ENCODE peak calls at places on chromosomes 11 and 22, in six cellular contexts. B is H1, N is K562, X is HCT116, Z is HepG2, U is GM12878. H is an unnamed sample.

GRCh38 chr11:122882189-122882808 is at the start of gene JHY:
- DNase-seq in B (no peak), X (no peak), N (no peak), Z (no peak), U (no peak), H (no peak)

GRCh38 chr11:92580931-92581330 is 356.3 kb downstream of the FAT3 start:
- DNase-seq in X (no peak), B (no peak), U (no peak), Z (no peak), N (no peak), H (no peak)

GRCh38 chr11:45161252-45162063 is 15.0 kb downstream of the PRDM11 start:
- DNase-seq in X (no peak), N (no peak), U (no peak), Z (no peak), B (no peak), H (no peak)

GRCh38 chr22:41801886-41802285 is 1.4 kb downstream of the CCDC134 start:
- DNase-seq in U (no peak), X (no peak), Z (no peak), B (no peak), N (no peak), H (no peak)

GRCh38 chr11:28447226-28447625 is 339.0 kb downstream of the METTL15 start:
- DNase-seq in X (no peak), N (no peak), B (no peak), Z (peak), U (no peak), H (no peak)

GRCh38 chr11:17423533-17424310 is 35.3 kb upstream of the KCNJ11 start:
- DNase-seq in X (no peak), U (no peak), B (no peak), N (no peak), Z (peak), H (no peak)

GRCh38 chr11:118304227-118304808 is at the start of gene CD3E:
- DNase-seq in X (no peak), U (no peak), N (no peak), Z (no peak), B (no peak), H (no peak)

GRCh38 chr11:14417975-14418374 is 59.0 kb upstream of the RRAS2 start:
- DNase-seq in Z (no peak), U (no peak), B (no peak), X (no peak), N (no peak), H (no peak)

GRCh38 chr22:39234157-39234793 is 10.5 kb downstream of the PDGFB start:
- DNase-seq in Z (no peak), X (no peak), U (no peak), N (no peak), B (peak), H (no peak)

GRCh38 chr11:7696424-7696823 is 9.9 kb downstream of the OVCH2 start:
- DNase-seq in Z (no peak), N (no peak), U (no peak), B (no peak), X (no peak), H (no peak)

GRCh38 chr11:125090816-125091215 is 20.6 kb downstream of the TMEM218 start:
- DNase-seq in Z (no peak), B (no peak), N (no peak), X (no peak), U (no peak), H (no peak)

GRCh38 chr11:69114811-69115523 is 40.8 kb upstream of the SMIM38 start:
- DNase-seq in U (no peak), Z (no peak), B (no peak), X (no peak), N (no peak), H (no peak)

GRCh38 chr22:28198692-28199091 is 279.6 kb upstream of the PITPNB start:
- DNase-seq in N (no peak), B (no peak), X (no peak), Z (no peak), U (no peak), H (no peak)

GRCh38 chr22:32578752-32579151 is 104.1 kb downstream of the FBXO7 start:
- DNase-seq in B (no peak), Z (no peak), X (no peak), N (no peak), U (no peak), H (no peak)
- TF ChIP-seq YY1 in B (no peak), Z (no peak), X (no peak), N (no peak), U (no peak), H (no peak)

GRCh38 chr22:29617922-29618629 is 14.6 kb downstream of the NF2 start:
- DNase-seq in U (no peak), B (no peak), Z (no peak), N (no peak), X (peak), H (no peak)
- TF ChIP-seq ZNF274 in U (no peak), B (no peak), Z (no peak), N (no peak), X (no peak), H (no peak)

GRCh38 chr11:74575999-74576398 is 16.4 kb upstream of the POLD3 start:
- DNase-seq in B (no peak), X (no peak), U (no peak), N (no peak), Z (no peak), H (no peak)

GRCh38 chr11:74574563-74574962 is 17.8 kb upstream of the POLD3 start:
- DNase-seq in X (no peak), B (no peak), U (no peak), Z (no peak), N (no peak), H (no peak)

GRCh38 chr11:74581954-74582547 is 10.3 kb upstream of the POLD3 start:
- DNase-seq in B (no peak), X (no peak), Z (no peak), N (no peak), U (no peak), H (no peak)

GRCh38 chr11:74579577-74580270 is 12.7 kb upstream of the POLD3 start:
- DNase-seq in B (no peak), X (no peak), U (no peak), Z (no peak), N (no peak), H (no peak)

GRCh38 chr11:74577624-74578396 is 14.6 kb upstream of the POLD3 start:
- DNase-seq in N (no peak), Z (no peak), U (no peak), X (no peak), B (no peak), H (no peak)
- H3K9ac ChIP-seq in N (no peak), Z (no peak), U (no peak), X (no peak), B (no peak), H (no peak)

DNA sequence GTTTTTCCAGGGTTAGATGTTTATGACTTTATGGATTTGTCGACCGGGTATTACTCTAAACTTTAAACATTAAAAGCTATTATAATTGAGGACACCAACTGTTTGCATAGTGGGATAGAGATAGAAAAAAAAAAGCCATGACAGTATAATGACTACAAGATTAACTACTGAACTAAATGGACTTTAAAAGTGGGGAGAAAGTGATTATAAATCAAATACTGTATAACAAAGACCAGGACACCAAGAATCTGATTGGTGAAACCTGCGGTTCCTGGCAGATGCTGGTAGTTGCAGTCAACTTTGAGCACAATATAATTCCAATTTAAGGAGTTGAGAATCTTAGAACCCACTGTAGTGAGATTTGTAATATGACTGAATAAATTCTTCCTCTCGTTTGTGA is 2.5 kb downstream of the CRKL start:
- DNase-seq in X (no peak), B (no peak), N (peak), Z (no peak), U (no peak), H (no peak)
- TF ChIP-seq YY1 in X (no peak), B (no peak), N (no peak), Z (no peak), U (no peak), H (no peak)

GRCh38 chr11:121063728-121064127 is 37.3 kb upstream of the TECTA start:
- DNase-seq in Z (peak), X (no peak), U (no peak), N (peak), B (no peak), H (no peak)
- TF ChIP-seq ZNF274 in Z (no peak), X (no peak), U (no peak), N (no peak), B (no peak), H (no peak)

DNA sequence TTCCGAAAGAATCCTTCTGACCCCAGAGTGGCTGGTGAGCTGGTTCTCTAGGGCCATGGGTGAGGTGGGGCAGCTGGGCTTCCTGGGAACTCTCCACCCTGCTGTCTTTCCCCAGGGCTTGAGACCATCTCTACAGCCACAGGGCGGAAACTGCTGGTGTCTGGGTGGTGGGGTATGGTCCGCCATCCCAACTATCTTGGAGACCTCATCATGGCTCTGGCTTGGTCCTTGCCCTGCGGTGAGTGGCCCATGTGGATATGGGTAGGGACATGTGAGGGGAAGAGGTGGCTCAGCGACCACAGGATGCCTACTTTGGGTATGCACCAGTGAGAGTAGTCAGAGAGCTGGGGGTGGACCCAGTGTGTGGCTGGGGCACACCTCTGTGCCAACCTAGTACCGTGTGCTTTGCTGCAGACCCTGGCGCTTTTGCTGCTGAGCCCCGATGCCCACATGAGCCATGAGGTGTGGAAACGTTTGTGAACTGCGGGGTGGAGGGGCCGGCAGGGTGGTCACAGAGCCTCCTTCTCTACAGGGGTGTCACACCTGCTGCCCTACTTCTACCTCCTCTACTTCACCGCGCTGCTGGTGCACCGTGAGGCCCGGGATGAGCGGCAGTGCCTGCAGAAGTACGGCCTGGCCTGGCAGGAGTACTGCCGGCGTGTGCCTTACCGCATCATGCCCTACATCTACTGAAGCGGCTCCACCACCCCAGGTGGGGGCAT is 2.0 kb downstream of the ZNHIT2 start:
- DNase-seq in Z (no peak), X (no peak), U (no peak), B (no peak), N (no peak), H (no peak)
- H3K9ac ChIP-seq in Z (no peak), X (peak), U (no peak), B (no peak), N (no peak), H (peak)